ENCODE peak calls at places on chromosomes 7 and 10, in ten cellular contexts. Y is stomach, K is esophagus muscularis mucosa, C is adrenal gland, N is right lobe of liver, M is ovary, U is GM12878, Q is HCT116, R is heart left ventricle, T is spleen. W is an unnamed sample.

GRCh38 chr7:149790146-149790548 is 16.8 kb upstream of the ZNF467 start:
- DNase-seq in Y (peak), K (no peak), C (no peak), N (peak), M (no peak), U (no peak), Q (no peak), R (no peak), T (peak), W (no peak)

GRCh38 chr10:73625004-73625883 is 16.0 kb downstream of the MYOZ1 start:
- DNase-seq in Y (no peak), K (no peak), C (peak), N (peak), M (peak), U (no peak), Q (no peak), R (peak), T (peak), W (no peak)

GRCh38 chr10:51699145-51699474 is 285 bp downstream of the CSTF2T start:
- DNase-seq in Y (no peak), K (no peak), C (peak), N (peak), M (no peak), U (no peak), Q (no peak), R (no peak), T (peak), W (no peak)

GRCh38 chr10:89655722-89656121 is 10.7 kb upstream of the PANK1 start:
- DNase-seq in Y (no peak), K (no peak), C (no peak), N (no peak), M (no peak), U (no peak), Q (no peak), R (no peak), T (no peak), W (no peak)

GRCh38 chr7:94300176-94300835 is 94.4 kb upstream of the COL1A2 start:
- DNase-seq in Y (no peak), K (no peak), C (no peak), N (no peak), M (no peak), U (no peak), Q (no peak), R (no peak), T (no peak), W (no peak)

GRCh38 chr7:108452707-108453106 is 3.5 kb downstream of the NRCAM start:
- DNase-seq in Y (no peak), K (no peak), C (no peak), N (no peak), M (no peak), U (no peak), Q (peak), R (no peak), T (no peak), W (no peak)

GRCh38 chr10:114334301-114334700 is 70.0 kb downstream of the AFAP1L2 start:
- DNase-seq in Y (no peak), K (no peak), C (peak), N (no peak), M (no peak), U (no peak), Q (no peak), R (no peak), T (peak), W (no peak)

GRCh38 chr10:17257466-17258321 is 29.7 kb downstream of the VIM start:
- DNase-seq in Y (peak), K (no peak), C (peak), N (no peak), M (peak), U (peak), Q (peak), R (no peak), T (no peak), W (no peak)

GRCh38 chr7:70674268-70675025 is 457.5 kb upstream of the GALNT17 start:
- DNase-seq in Y (no peak), K (no peak), C (no peak), N (no peak), M (no peak), U (no peak), Q (no peak), R (no peak), T (no peak), W (no peak)

DNA sequence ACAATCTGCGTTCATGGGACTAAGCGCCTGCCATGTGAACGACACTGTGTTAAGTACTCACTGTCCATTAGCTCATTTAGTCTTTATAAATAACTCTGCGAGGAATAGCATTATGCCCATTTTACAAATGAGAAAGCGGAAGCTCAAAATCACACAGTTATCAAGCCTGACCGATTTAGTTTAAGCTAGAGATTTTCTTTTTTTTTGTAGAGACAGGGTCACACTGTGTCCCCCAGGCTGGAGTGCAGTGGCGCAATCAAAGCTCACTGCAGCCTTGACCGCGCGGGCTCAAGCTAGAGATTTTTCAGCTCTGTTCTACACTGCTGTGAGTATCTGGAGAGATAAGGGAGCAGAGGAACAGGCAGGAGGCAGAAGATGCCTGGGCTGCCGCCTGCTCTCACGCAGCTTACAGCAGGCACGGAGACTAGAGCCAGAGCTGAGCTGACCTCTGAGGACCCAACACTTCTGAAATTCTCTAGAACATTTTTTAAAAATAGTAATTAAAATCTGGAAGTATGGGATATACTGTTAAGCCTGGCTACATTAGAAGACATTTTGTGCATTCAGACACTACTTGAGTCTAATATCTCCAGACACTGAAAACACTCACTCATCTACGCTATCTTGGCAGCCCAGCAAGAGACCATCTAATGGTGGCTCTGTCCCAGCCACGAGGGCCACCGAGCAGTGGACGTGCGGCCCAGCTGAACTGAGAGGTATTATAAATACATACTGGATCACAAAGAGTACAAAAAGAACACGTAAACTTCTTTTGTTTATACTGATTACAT is 38.7 kb downstream of the GNA12 start:
- DNase-seq in Y (peak), K (no peak), C (peak), N (no peak), M (peak), U (no peak), Q (no peak), R (no peak), T (peak), W (no peak)
- H3K4me3 ChIP-seq in Y (no peak), K (no peak), C (no peak), N (no peak), M (no peak), U (no peak), Q (no peak), R (peak), T (no peak), W (no peak)

DNA sequence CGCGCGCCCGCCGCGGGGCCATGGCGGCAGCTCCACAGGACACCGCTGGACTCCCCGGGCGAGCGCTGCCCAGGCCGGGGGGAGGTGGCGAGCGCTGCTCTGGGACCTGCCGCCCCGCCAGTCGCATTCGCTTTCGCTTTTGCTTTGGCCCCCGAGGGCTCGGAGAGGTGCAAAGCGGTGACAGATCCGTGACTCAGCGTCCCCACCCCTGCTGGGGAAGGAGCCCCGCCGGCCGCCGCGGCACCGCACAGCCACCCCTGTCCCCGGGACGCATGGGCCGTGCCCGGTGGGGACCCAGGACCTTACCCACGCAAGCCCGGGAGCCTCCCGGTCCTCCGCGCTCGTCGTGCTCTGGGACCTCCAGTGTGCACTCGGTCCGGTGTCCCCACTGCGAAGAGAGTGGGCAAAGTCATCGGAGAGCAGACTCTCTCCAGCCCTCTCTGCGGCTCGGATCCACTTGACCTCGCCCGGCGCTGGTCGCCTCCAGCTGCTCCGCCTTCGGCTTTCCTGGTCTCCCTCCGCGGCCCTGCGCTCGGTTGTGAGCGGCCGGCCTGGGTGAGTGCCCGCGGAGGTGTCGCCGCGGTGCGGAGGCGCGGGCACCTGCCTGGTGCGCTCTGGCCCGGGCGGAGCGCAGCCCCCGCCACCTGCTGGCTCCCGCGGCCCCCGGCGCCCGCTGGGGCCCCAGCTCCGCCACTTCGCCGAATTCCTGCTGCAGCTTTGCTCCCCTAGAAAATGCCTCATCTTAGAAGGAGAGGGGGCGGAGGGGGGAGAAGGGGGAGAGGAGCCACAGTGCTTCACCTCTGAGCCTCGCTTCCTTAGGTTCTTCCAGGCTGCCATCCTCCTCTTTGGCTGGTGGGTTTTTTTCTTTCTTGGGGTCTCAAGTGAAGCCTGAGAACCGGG is at the start of gene IL15RA:
- DNase-seq in Y (peak), K (peak), C (peak), N (peak), M (peak), U (no peak), Q (peak), R (peak), T (peak), W (no peak)
- TF ChIP-seq POLR2A in Y (no peak), K (no peak), C (no peak), N (peak), M (no peak), U (peak), Q (no peak), R (no peak), T (no peak), W (no peak)

GRCh38 chr10:125146791-125147604 is 13.4 kb downstream of the CTBP2 start:
- DNase-seq in Y (peak), K (no peak), C (no peak), N (no peak), M (no peak), U (no peak), Q (no peak), R (no peak), T (no peak), W (no peak)
- H3K4me3 ChIP-seq in Y (no peak), K (peak), C (no peak), N (no peak), M (no peak), U (no peak), Q (no peak), R (no peak), T (peak), W (no peak)

GRCh38 chr7:55573526-55573925 is 1.2 kb upstream of the VOPP1 start:
- DNase-seq in Y (no peak), K (no peak), C (no peak), N (no peak), M (no peak), U (no peak), Q (no peak), R (no peak), T (no peak), W (no peak)
- TF ChIP-seq POLR2A in Y (no peak), K (no peak), C (no peak), N (no peak), M (no peak), U (no peak), Q (no peak), R (no peak), T (no peak), W (no peak)

GRCh38 chr10:113129117-113129516 is 179.1 kb downstream of the TCF7L2 start:
- DNase-seq in Y (no peak), K (no peak), C (no peak), N (no peak), M (no peak), U (no peak), Q (no peak), R (no peak), T (no peak), W (no peak)
- H3K4me3 ChIP-seq in Y (no peak), K (no peak), C (no peak), N (no peak), M (no peak), U (no peak), Q (no peak), R (peak), T (peak), W (no peak)

DNA sequence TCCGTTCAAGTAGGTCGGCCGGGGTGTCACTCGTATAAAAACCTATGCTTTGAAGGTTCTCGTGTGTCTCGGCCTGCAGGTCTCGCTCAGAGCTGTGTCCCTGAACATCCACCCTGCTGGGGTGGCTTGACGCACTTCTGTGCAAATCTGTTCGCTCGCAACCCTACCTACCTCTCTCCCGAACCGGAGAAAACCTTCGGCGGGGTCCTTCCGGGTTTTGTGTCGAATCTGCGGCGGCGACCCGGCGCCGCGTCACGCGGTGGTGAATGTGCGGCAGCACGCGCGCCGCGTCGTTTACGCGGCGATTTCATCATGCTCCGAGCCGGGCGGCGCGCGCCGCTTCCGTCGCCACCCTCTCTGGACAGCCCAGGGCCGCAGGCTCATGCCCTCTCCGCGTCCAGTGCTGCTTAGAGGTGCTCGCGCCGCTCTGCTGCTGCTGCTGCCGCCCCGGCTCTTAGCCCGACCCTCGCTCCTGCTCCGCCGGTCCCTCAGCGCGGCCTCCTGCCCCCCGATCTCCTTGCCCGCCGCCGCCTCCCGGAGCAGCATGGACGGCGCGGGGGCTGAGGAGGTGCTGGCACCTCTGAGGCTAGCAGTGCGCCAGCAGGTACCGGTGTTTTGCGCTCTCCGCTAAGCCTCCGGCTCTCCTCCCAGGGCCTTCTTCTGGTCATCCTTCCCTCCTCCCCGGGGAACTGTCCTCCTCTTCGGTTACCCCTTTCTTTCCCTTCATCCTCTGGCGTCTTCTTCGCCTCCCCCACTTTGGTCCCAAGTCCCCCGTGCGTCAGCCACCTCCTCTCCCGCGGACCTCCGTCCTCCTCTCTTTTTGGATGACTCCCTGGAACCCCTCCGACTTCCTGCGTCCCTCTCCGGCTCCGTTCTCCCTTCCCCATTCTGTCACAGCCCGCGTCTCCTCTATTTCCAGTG is at the start of gene GARS1:
- DNase-seq in Y (peak), K (peak), C (peak), N (peak), M (peak), U (peak), Q (peak), R (peak), T (peak), W (no peak)
- TF ChIP-seq POLR2A in Y (no peak), K (peak), C (peak), N (peak), M (peak), U (peak), Q (peak), R (no peak), T (peak), W (no peak)

GRCh38 chr10:6086375-6087233 is 2.2 kb upstream of the RBM17 start:
- DNase-seq in Y (peak), K (peak), C (peak), N (peak), M (peak), U (peak), Q (peak), R (peak), T (peak), W (no peak)
- H3K4me3 ChIP-seq in Y (no peak), K (peak), C (no peak), N (no peak), M (no peak), U (no peak), Q (no peak), R (peak), T (peak), W (peak)

DNA sequence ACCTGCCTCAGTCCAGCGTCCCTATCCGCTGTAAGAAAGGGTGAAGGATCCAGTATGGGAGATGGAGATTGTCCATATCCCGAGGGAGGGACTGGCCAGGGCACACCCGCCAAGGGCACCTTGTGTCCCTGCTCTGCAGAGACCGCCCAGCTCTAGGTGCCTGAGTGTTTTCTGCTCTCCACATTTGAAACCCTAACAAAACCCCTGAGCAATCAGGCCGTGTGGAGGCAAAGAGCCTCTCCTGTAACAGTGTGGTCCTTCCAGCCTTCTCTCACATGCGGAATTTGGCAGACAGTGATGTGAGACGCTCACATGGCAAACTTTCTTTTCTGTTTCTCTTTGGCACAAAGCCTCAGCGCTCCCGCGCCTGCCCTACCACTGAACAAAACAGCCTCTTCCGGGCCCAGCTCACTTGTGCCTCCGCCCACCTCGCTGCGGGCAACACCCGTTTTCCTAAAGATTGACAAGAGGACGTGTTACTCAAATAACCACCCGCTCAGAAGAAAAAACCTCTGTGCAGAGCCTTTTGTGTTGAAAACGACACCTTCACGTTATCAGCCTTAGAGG is 514.8 kb downstream of the DNAJB6 start:
- DNase-seq in Y (peak), K (no peak), C (peak), N (peak), M (no peak), U (no peak), Q (peak), R (peak), T (peak), W (no peak)
- TF ChIP-seq POLR2A in Y (no peak), K (no peak), C (no peak), N (no peak), M (no peak), U (no peak), Q (no peak), R (no peak), T (no peak), W (no peak)

GRCh38 chr10:70579234-70580002 is 23.1 kb downstream of the PRF1 start:
- DNase-seq in Y (no peak), K (no peak), C (no peak), N (no peak), M (no peak), U (peak), Q (peak), R (no peak), T (no peak), W (no peak)
- H3K4me3 ChIP-seq in Y (no peak), K (no peak), C (no peak), N (no peak), M (no peak), U (no peak), Q (no peak), R (no peak), T (peak), W (no peak)